ENCODE peak calls at places on chromosomes 3 and 15, in nine cellular contexts. One of them, this sample, is unnamed.
A peak's percentile ranks its signal among the peaks of the same experiment; 100 is the strongest.

GRCh38 chr3:113212155-113212844 is 943 bp downstream of the BOC start:
- DNase-seq in Panc1: no peak
- DNase-seq in colonic mucosa: no peak
- DNase-seq in PC-9: no peak
- DNase-seq in CD8-positive, alpha-beta T cell: no peak
- DNase-seq in tibial nerve: no peak
- DNase-seq in mesenchymal stem cell: peak; percentile 58
- DNase-seq in GM23248: peak; percentile 69
- DNase-seq in lower lobe of right lung: no peak
- DNase-seq in this sample: peak; percentile 40

GRCh38 chr15:60328852-60329443 is 68.8 kb downstream of the ANXA2 start:
- DNase-seq in Panc1: no peak
- DNase-seq in colonic mucosa: no peak
- DNase-seq in PC-9: no peak
- DNase-seq in CD8-positive, alpha-beta T cell: peak; percentile 20
- DNase-seq in tibial nerve: peak; percentile 29
- DNase-seq in mesenchymal stem cell: no peak
- DNase-seq in GM23248: peak; percentile 63
- DNase-seq in lower lobe of right lung: no peak
- DNase-seq in this sample: peak; percentile 34

GRCh38 chr3:36700537-36701248 is 63.7 kb downstream of the DCLK3 start:
- DNase-seq in Panc1: peak; percentile 55
- DNase-seq in colonic mucosa: peak; percentile 23
- DNase-seq in PC-9: peak; percentile 51
- DNase-seq in CD8-positive, alpha-beta T cell: peak; percentile 10
- DNase-seq in tibial nerve: peak; percentile 57
- DNase-seq in mesenchymal stem cell: peak; percentile 71
- DNase-seq in GM23248: peak; percentile 89
- DNase-seq in lower lobe of right lung: peak; percentile 58
- DNase-seq in this sample: peak; percentile 78

GRCh38 chr3:181660337-181660736 is 51.4 kb upstream of the SOX2 start:
- DNase-seq in Panc1: no peak
- DNase-seq in colonic mucosa: no peak
- DNase-seq in PC-9: no peak
- DNase-seq in CD8-positive, alpha-beta T cell: no peak
- DNase-seq in tibial nerve: no peak
- DNase-seq in mesenchymal stem cell: no peak
- DNase-seq in GM23248: no peak
- DNase-seq in lower lobe of right lung: no peak
- DNase-seq in this sample: no peak

GRCh38 chr3:141845407-141846049 is 30.9 kb upstream of the ATP1B3 start:
- DNase-seq in Panc1: no peak
- DNase-seq in colonic mucosa: peak; percentile 30
- DNase-seq in PC-9: no peak
- DNase-seq in CD8-positive, alpha-beta T cell: peak; percentile 48
- DNase-seq in tibial nerve: no peak
- DNase-seq in mesenchymal stem cell: no peak
- DNase-seq in GM23248: no peak
- DNase-seq in lower lobe of right lung: no peak
- DNase-seq in this sample: no peak

GRCh38 chr3:106030620-106030945 is 161.8 kb upstream of the CBLB start:
- DNase-seq in Panc1: no peak
- DNase-seq in colonic mucosa: no peak
- DNase-seq in PC-9: peak; percentile 57
- DNase-seq in CD8-positive, alpha-beta T cell: no peak
- DNase-seq in tibial nerve: no peak
- DNase-seq in mesenchymal stem cell: no peak
- DNase-seq in GM23248: peak; percentile 63
- DNase-seq in lower lobe of right lung: no peak
- DNase-seq in this sample: no peak

GRCh38 chr3:104960579-104960978 is 406.1 kb upstream of the ALCAM start:
- DNase-seq in Panc1: no peak
- DNase-seq in colonic mucosa: no peak
- DNase-seq in PC-9: no peak
- DNase-seq in CD8-positive, alpha-beta T cell: no peak
- DNase-seq in tibial nerve: no peak
- DNase-seq in mesenchymal stem cell: no peak
- DNase-seq in GM23248: peak; percentile 6
- DNase-seq in lower lobe of right lung: no peak
- DNase-seq in this sample: no peak

GRCh38 chr3:174403831-174404230 is 455.3 kb upstream of the NAALADL2 start:
- DNase-seq in Panc1: no peak
- DNase-seq in colonic mucosa: no peak
- DNase-seq in PC-9: no peak
- DNase-seq in CD8-positive, alpha-beta T cell: no peak
- DNase-seq in tibial nerve: no peak
- DNase-seq in mesenchymal stem cell: no peak
- DNase-seq in GM23248: no peak
- DNase-seq in lower lobe of right lung: no peak
- DNase-seq in this sample: peak; percentile 47

GRCh38 chr3:134666466-134666865 is 15.6 kb upstream of the KY start:
- DNase-seq in Panc1: no peak
- DNase-seq in colonic mucosa: no peak
- DNase-seq in PC-9: no peak
- DNase-seq in CD8-positive, alpha-beta T cell: no peak
- DNase-seq in tibial nerve: no peak
- DNase-seq in mesenchymal stem cell: no peak
- DNase-seq in GM23248: peak; percentile 93
- DNase-seq in lower lobe of right lung: no peak
- DNase-seq in this sample: no peak

GRCh38 chr3:128348805-128349531 is 117.7 kb downstream of the DNAJB8 start:
- DNase-seq in Panc1: no peak
- DNase-seq in colonic mucosa: no peak
- DNase-seq in PC-9: peak; percentile 5
- DNase-seq in CD8-positive, alpha-beta T cell: no peak
- DNase-seq in tibial nerve: no peak
- DNase-seq in mesenchymal stem cell: no peak
- DNase-seq in GM23248: peak; percentile 19
- DNase-seq in lower lobe of right lung: peak; percentile 29
- DNase-seq in this sample: no peak

GRCh38 chr15:64854526-64854925 is 12.8 kb downstream of the PLEKHO2 start:
- DNase-seq in Panc1: no peak
- DNase-seq in colonic mucosa: no peak
- DNase-seq in PC-9: no peak
- DNase-seq in CD8-positive, alpha-beta T cell: no peak
- DNase-seq in tibial nerve: no peak
- DNase-seq in mesenchymal stem cell: no peak
- DNase-seq in GM23248: no peak
- DNase-seq in lower lobe of right lung: no peak
- DNase-seq in this sample: no peak

GRCh38 chr3:65126527-65127440 is 439.0 kb upstream of the ADAMTS9 start:
- DNase-seq in Panc1: no peak
- DNase-seq in colonic mucosa: no peak
- DNase-seq in PC-9: no peak
- DNase-seq in CD8-positive, alpha-beta T cell: no peak
- DNase-seq in tibial nerve: no peak
- DNase-seq in mesenchymal stem cell: peak; percentile 89
- DNase-seq in GM23248: peak; percentile 66
- DNase-seq in lower lobe of right lung: no peak
- DNase-seq in this sample: no peak

GRCh38 chr15:82647835-82648256 is 683 bp upstream of the CPEB1 start:
- DNase-seq in Panc1: no peak
- DNase-seq in colonic mucosa: no peak
- DNase-seq in PC-9: no peak
- DNase-seq in CD8-positive, alpha-beta T cell: peak; percentile 63
- DNase-seq in tibial nerve: no peak
- DNase-seq in mesenchymal stem cell: no peak
- DNase-seq in GM23248: no peak
- DNase-seq in lower lobe of right lung: peak; percentile 49
- DNase-seq in this sample: peak; percentile 85

GRCh38 chr3:51389423-51390183 is 1.5 kb upstream of the RBM15B start:
- DNase-seq in Panc1: peak; percentile 10
- DNase-seq in colonic mucosa: peak; percentile 63
- DNase-seq in PC-9: peak; percentile 12
- DNase-seq in CD8-positive, alpha-beta T cell: peak; percentile 55
- DNase-seq in tibial nerve: peak; percentile 32
- DNase-seq in mesenchymal stem cell: peak; percentile 68
- DNase-seq in GM23248: peak; percentile 74
- DNase-seq in lower lobe of right lung: peak; percentile 73
- DNase-seq in this sample: peak; percentile 73

GRCh38 chr3:2735392-2735894 is 374.7 kb downstream of the IL5RA start:
- DNase-seq in Panc1: no peak
- DNase-seq in colonic mucosa: no peak
- DNase-seq in PC-9: no peak
- DNase-seq in CD8-positive, alpha-beta T cell: no peak
- DNase-seq in tibial nerve: no peak
- DNase-seq in mesenchymal stem cell: no peak
- DNase-seq in GM23248: no peak
- DNase-seq in lower lobe of right lung: no peak
- DNase-seq in this sample: no peak

GRCh38 chr15:96328101-96328958 is 2.2 kb upstream of the NR2F2 start:
- DNase-seq in Panc1: no peak
- DNase-seq in colonic mucosa: no peak
- DNase-seq in PC-9: peak; percentile 47
- DNase-seq in CD8-positive, alpha-beta T cell: no peak
- DNase-seq in tibial nerve: no peak
- DNase-seq in mesenchymal stem cell: peak; percentile 32
- DNase-seq in GM23248: peak; percentile 36
- DNase-seq in lower lobe of right lung: no peak
- DNase-seq in this sample: no peak

GRCh38 chr3:138872632-138873031 is 37.9 kb upstream of the PIK3CB start:
- DNase-seq in Panc1: no peak
- DNase-seq in colonic mucosa: no peak
- DNase-seq in PC-9: no peak
- DNase-seq in CD8-positive, alpha-beta T cell: no peak
- DNase-seq in tibial nerve: no peak
- DNase-seq in mesenchymal stem cell: no peak
- DNase-seq in GM23248: no peak
- DNase-seq in lower lobe of right lung: no peak
- DNase-seq in this sample: no peak
- H3K4me3 ChIP-seq in Panc1: no peak overlapping the region
- H3K4me3 ChIP-seq in colonic mucosa: no peak overlapping the region
- H3K4me3 ChIP-seq in PC-9: no peak overlapping the region
- H3K4me3 ChIP-seq in CD8-positive, alpha-beta T cell: no peak overlapping the region
- H3K4me3 ChIP-seq in tibial nerve: no peak overlapping the region
- H3K4me3 ChIP-seq in mesenchymal stem cell: no peak overlapping the region
- H3K4me3 ChIP-seq in GM23248: no peak overlapping the region
- H3K4me3 ChIP-seq in lower lobe of right lung: no peak overlapping the region
- H3K4me3 ChIP-seq in this sample: no peak overlapping the region

GRCh38 chr3:38630070-38630469 is 19.4 kb downstream of the SCN5A start:
- DNase-seq in Panc1: no peak
- DNase-seq in colonic mucosa: no peak
- DNase-seq in PC-9: no peak
- DNase-seq in CD8-positive, alpha-beta T cell: no peak
- DNase-seq in tibial nerve: no peak
- DNase-seq in mesenchymal stem cell: no peak
- DNase-seq in GM23248: no peak
- DNase-seq in lower lobe of right lung: no peak
- DNase-seq in this sample: no peak

GRCh38 chr3:38634133-38634532 is 15.4 kb downstream of the SCN5A start:
- DNase-seq in Panc1: no peak
- DNase-seq in colonic mucosa: no peak
- DNase-seq in PC-9: no peak
- DNase-seq in CD8-positive, alpha-beta T cell: no peak
- DNase-seq in tibial nerve: no peak
- DNase-seq in mesenchymal stem cell: peak; percentile 24
- DNase-seq in GM23248: peak; percentile 46
- DNase-seq in lower lobe of right lung: no peak
- DNase-seq in this sample: no peak

GRCh38 chr3:38630591-38630990 is 18.9 kb downstream of the SCN5A start:
- DNase-seq in Panc1: no peak
- DNase-seq in colonic mucosa: no peak
- DNase-seq in PC-9: no peak
- DNase-seq in CD8-positive, alpha-beta T cell: no peak
- DNase-seq in tibial nerve: no peak
- DNase-seq in mesenchymal stem cell: no peak
- DNase-seq in GM23248: no peak
- DNase-seq in lower lobe of right lung: no peak
- DNase-seq in this sample: no peak

GRCh38 chr3:38636464-38636863 is 13.0 kb downstream of the SCN5A start:
- DNase-seq in Panc1: no peak
- DNase-seq in colonic mucosa: no peak
- DNase-seq in PC-9: no peak
- DNase-seq in CD8-positive, alpha-beta T cell: no peak
- DNase-seq in tibial nerve: no peak
- DNase-seq in mesenchymal stem cell: no peak
- DNase-seq in GM23248: no peak
- DNase-seq in lower lobe of right lung: no peak
- DNase-seq in this sample: no peak

DNA sequence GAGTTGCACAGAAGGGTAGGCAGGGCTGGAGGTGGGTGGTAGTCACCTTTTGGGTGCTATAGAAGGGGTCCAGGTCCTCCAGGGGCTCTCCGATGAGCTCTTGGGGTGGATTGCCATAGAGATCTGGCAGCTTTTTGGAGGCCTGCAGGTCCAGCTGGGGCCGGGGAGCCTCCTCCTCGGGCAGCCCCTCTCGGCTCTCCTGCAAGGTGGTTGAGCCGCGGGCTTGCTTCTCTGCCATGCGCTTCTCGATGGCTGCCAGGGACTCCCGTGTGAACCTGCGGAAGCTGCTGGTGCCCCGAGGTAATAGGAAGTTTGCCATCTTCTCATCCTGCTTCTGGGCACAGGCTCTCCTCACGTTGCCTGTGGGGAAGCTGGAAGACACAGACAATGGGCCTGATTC is 16.5 kb downstream of the SCN5A start:
- DNase-seq in Panc1: no peak
- DNase-seq in colonic mucosa: no peak
- DNase-seq in PC-9: no peak
- DNase-seq in CD8-positive, alpha-beta T cell: no peak
- DNase-seq in tibial nerve: no peak
- DNase-seq in mesenchymal stem cell: no peak
- DNase-seq in GM23248: no peak
- DNase-seq in lower lobe of right lung: no peak
- DNase-seq in this sample: no peak
- H3K27me3 ChIP-seq in Panc1: no peaks in the 10 kb centered on the region
- H3K27me3 ChIP-seq in colonic mucosa: no peaks in the 10 kb centered on the region
- H3K27me3 ChIP-seq in PC-9: peaks cover 12% of the 10 kb centered on the region
- H3K27me3 ChIP-seq in CD8-positive, alpha-beta T cell: no peaks in the 10 kb centered on the region
- H3K27me3 ChIP-seq in tibial nerve: no peaks in the 10 kb centered on the region
- H3K27me3 ChIP-seq in mesenchymal stem cell: peaks cover 12% of the 10 kb centered on the region
- H3K27me3 ChIP-seq in GM23248: peaks cover 31% of the 10 kb centered on the region
- H3K27me3 ChIP-seq in lower lobe of right lung: peaks cover 5% of the 10 kb centered on the region
- H3K27me3 ChIP-seq in this sample: no peaks in the 10 kb centered on the region

DNA sequence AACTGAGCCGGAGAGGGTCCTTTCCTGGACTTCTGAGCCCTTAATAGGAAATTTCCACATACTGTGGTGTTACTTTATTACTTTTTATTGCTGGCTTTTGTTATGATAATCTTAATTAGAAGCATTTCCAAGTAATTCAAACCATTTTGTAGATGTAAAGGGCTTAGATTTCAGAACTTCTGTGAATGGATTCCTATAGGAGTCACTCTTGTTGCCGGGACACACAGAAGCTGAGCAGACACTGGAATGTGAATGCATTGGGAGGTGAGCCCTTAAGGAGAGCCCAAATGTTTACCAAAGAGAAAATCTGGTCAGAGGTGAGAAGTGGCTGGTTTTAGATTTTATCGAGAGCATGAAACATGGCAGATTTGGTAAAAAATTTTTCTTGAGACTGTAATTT is 87.4 kb downstream of the FNDC3B start:
- DNase-seq in Panc1: no peak
- DNase-seq in colonic mucosa: no peak
- DNase-seq in PC-9: peak; percentile 55
- DNase-seq in CD8-positive, alpha-beta T cell: no peak
- DNase-seq in tibial nerve: no peak
- DNase-seq in mesenchymal stem cell: peak; percentile 56
- DNase-seq in GM23248: peak; percentile 53
- DNase-seq in lower lobe of right lung: no peak
- DNase-seq in this sample: peak; percentile 59
- H3K4me1 ChIP-seq in Panc1: peaks cover 71% of the 10 kb centered on the region
- H3K4me1 ChIP-seq in colonic mucosa: no peaks in the 10 kb centered on the region
- H3K4me1 ChIP-seq in PC-9: peaks cover 85% of the 10 kb centered on the region
- H3K4me1 ChIP-seq in CD8-positive, alpha-beta T cell: peaks cover 8% of the 10 kb centered on the region
- H3K4me1 ChIP-seq in tibial nerve: peaks cover 72% of the 10 kb centered on the region
- H3K4me1 ChIP-seq in mesenchymal stem cell: peaks cover 8% of the 10 kb centered on the region
- H3K4me1 ChIP-seq in GM23248: peaks cover 60% of the 10 kb centered on the region
- H3K4me1 ChIP-seq in lower lobe of right lung: peaks cover 73% of the 10 kb centered on the region
- H3K4me1 ChIP-seq in this sample: peaks cover 32% of the 10 kb centered on the region

GRCh38 chr15:56484284-56484683 is 19.3 kb upstream of the MNS1 start:
- DNase-seq in Panc1: no peak
- DNase-seq in colonic mucosa: no peak
- DNase-seq in PC-9: no peak
- DNase-seq in CD8-positive, alpha-beta T cell: no peak
- DNase-seq in tibial nerve: no peak
- DNase-seq in mesenchymal stem cell: no peak
- DNase-seq in GM23248: no peak
- DNase-seq in lower lobe of right lung: no peak
- DNase-seq in this sample: no peak
- H3K4me3 ChIP-seq in Panc1: no peak overlapping the region
- H3K4me3 ChIP-seq in colonic mucosa: no peak overlapping the region
- H3K4me3 ChIP-seq in PC-9: no peak overlapping the region
- H3K4me3 ChIP-seq in CD8-positive, alpha-beta T cell: no peak overlapping the region
- H3K4me3 ChIP-seq in tibial nerve: no peak overlapping the region
- H3K4me3 ChIP-seq in mesenchymal stem cell: no peak overlapping the region
- H3K4me3 ChIP-seq in GM23248: no peak overlapping the region
- H3K4me3 ChIP-seq in lower lobe of right lung: no peak overlapping the region
- H3K4me3 ChIP-seq in this sample: no peak overlapping the region